ENCODE peak calls at places on chromosome 4, in eight cellular contexts. Y is cardiac muscle cell, O is Karpas-422, L is RWPE2, U is fibroblast of lung, T is body of pancreas, X is PC-3, Q is GM23248. I is an unnamed sample.
A peak's percentile ranks its signal among the peaks of the same experiment; 100 is the strongest.

GRCh38 chr4:77201343-77201742 is 44.3 kb downstream of the CCNG2 start:
- DNase-seq in U (peak; percentile 40), Y (no peak), O (no peak), X (peak; percentile 78), Q (peak; percentile 75), T (no peak), L (no peak), I (no peak)

GRCh38 chr4:151541438-151542071 is 132.6 kb downstream of the FHIP1A start:
- DNase-seq in L (no peak), U (peak; percentile 85), T (no peak), X (peak; percentile 82), Y (peak; percentile 65), O (no peak), Q (peak; percentile 91), I (no peak)

GRCh38 chr4:98688416-98689290 is 30.2 kb upstream of the TSPAN5 start:
- DNase-seq in X (peak; percentile 47), Y (peak; percentile 19), L (no peak), O (no peak), U (peak; percentile 69), Q (peak; percentile 80), T (no peak), I (no peak)

GRCh38 chr4:84050014-84050413 is 449.1 kb downstream of the NKX6-1 start:
- DNase-seq in T (no peak), Q (no peak), L (no peak), X (peak; percentile 5), O (no peak), U (no peak), Y (no peak), I (no peak)

GRCh38 chr4:14404730-14405129 is 597.6 kb upstream of the CPEB2 start:
- DNase-seq in L (no peak), Q (no peak), Y (peak; percentile 60), U (no peak), O (no peak), T (no peak), X (no peak), I (no peak)

GRCh38 chr4:181687116-181687515 is 556.1 kb upstream of the TENM3 start:
- DNase-seq in X (no peak), L (no peak), T (no peak), Y (no peak), O (no peak), Q (no peak), U (peak; percentile 73), I (no peak)

GRCh38 chr4:83875437-83875836 is 339.5 kb downstream of the GPAT3 start:
- DNase-seq in Q (no peak), T (no peak), X (no peak), L (no peak), O (no peak), Y (no peak), U (no peak), I (no peak)

GRCh38 chr4:94357624-94358023 is 15.0 kb upstream of the HPGDS start:
- DNase-seq in L (no peak), U (peak; percentile 27), O (no peak), T (no peak), Q (peak; percentile 2), X (peak; percentile 49), Y (no peak), I (no peak)

GRCh38 chr4:94333864-94334263 is 8.8 kb downstream of the HPGDS start:
- DNase-seq in X (no peak), L (no peak), U (no peak), O (no peak), T (no peak), Q (no peak), Y (no peak), I (no peak)

GRCh38 chr4:76954489-76954888 is 4.9 kb downstream of the SEPTIN11 start:
- DNase-seq in Q (no peak), Y (no peak), U (no peak), O (peak; percentile 2), T (peak; percentile 62), X (no peak), L (no peak), I (no peak)

GRCh38 chr4:180205276-180205675 is 2037.9 kb upstream of the TENM3 start:
- DNase-seq in Y (no peak), T (no peak), Q (no peak), L (no peak), O (no peak), U (no peak), X (no peak), I (no peak)

GRCh38 chr4:101187837-101188236 is 159.5 kb downstream of the PPP3CA start:
- DNase-seq in U (no peak), T (no peak), L (no peak), X (peak; percentile 56), Q (peak; percentile 39), O (peak; percentile 44), Y (no peak), I (no peak)

GRCh38 chr4:149168645-149169044 is 647.0 kb downstream of the IQCM start:
- DNase-seq in U (peak; percentile 50), Q (no peak), L (no peak), Y (peak; percentile 11), X (no peak), T (no peak), O (no peak), I (no peak)

GRCh38 chr4:152606800-152607577 is 71.1 kb upstream of the FBXW7 start:
- DNase-seq in Q (peak; percentile 42), Y (no peak), T (no peak), O (no peak), U (no peak), L (no peak), X (peak; percentile 52), I (no peak)

GRCh38 chr4:116342143-116342542 is 743.2 kb downstream of the TRAM1L1 start:
- DNase-seq in L (no peak), Q (no peak), Y (no peak), X (no peak), U (no peak), O (no peak), T (no peak), I (no peak)

GRCh38 chr4:152032722-152033131 is 271.9 kb upstream of the GATB start:
- DNase-seq in X (peak; percentile 36), L (no peak), Q (peak; percentile 96), Y (peak; percentile 34), O (no peak), U (peak; percentile 91), T (no peak), I (no peak)

GRCh38 chr4:149279790-149280189 is 535.9 kb downstream of the IQCM start:
- DNase-seq in T (no peak), X (no peak), Q (peak; percentile 13), O (no peak), U (peak; percentile 69), L (no peak), Y (peak; percentile 5), I (no peak)

DNA sequence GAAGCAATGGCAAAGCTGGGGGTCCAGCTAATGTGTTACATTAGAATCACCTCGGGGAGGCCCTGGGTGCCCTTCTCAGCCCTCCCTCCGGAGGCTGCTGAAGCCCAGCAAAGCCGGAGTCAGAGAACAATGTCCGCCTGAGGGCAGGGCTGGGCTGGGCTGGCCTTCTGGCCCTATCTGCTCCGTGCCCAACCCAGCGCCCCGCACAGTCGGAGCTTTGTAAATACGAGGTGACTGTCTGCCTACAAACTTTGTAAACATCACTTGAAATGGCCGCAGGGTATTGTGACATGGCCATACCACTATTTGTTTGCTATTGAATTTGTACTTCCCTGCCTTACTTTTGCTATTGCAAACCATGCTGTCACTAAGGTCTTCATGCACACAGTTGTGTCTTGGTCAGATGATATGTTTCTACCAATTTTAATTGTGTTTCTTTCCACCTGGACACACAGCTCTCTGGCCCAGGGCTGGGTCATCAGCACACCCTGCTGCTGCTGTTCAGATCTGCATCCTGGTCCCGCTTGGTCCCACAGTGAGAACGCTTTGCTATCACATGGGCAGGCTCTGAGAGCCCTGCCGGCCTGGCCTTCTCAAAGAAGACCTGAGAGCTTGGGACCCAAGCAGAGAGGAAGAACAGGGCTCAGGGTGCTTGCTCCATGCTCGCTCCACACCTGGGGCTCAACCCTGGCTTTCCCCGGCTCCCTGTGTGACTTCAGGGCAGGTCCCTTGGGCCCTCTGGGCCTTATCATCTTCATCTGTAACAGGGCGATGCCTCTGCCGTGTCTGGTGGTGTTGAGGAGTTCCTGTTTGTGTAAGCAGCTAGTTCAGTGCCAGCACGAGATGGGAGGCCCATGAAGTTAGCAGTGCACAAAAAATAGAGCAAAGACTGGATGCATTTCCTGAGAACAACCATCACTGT is 2.2 kb downstream of the S100P start:
- DNase-seq in O (no peak), L (no peak), U (no peak), Q (no peak), X (peak; percentile 92), Y (no peak), T (peak; percentile 41), I (peak; percentile 77)
- H3K4me3 ChIP-seq in O (no peak overlapping the region), L (no peak overlapping the region), U (no peak overlapping the region), Q (no peak overlapping the region), X (peak overlapping the region; percentile 62), Y (no peak overlapping the region), T (no peak overlapping the region), I (no peak overlapping the region)

GRCh38 chr4:15636818-15637217 is 18.3 kb downstream of the FBXL5 start:
- DNase-seq in T (no peak), O (no peak), Y (no peak), Q (no peak), L (no peak), X (peak; percentile 68), U (no peak), I (no peak)
- H3K36me3 ChIP-seq in T (peaks cover 3% of the 10 kb centered on the region), O (peaks cover 57% of the 10 kb centered on the region), Y (peaks cover 56% of the 10 kb centered on the region), Q (peaks cover 52% of the 10 kb centered on the region), L (peaks cover 99% of the 10 kb centered on the region), X (peaks cover 3% of the 10 kb centered on the region), U (peaks cover 11% of the 10 kb centered on the region), I (peaks cover 3% of the 10 kb centered on the region)

GRCh38 chr4:158020734-158021346 is 152.0 kb downstream of the GASK1B start:
- DNase-seq in L (no peak), X (peak; percentile 72), O (no peak), Y (peak; percentile 85), T (no peak), U (peak; percentile 98), Q (peak; percentile 85), I (no peak)

GRCh38 chr4:158020175-158020574 is 152.7 kb downstream of the GASK1B start:
- DNase-seq in Y (peak; percentile 90), O (no peak), L (no peak), T (peak; percentile 41), Q (peak; percentile 84), U (peak; percentile 96), X (peak; percentile 75), I (peak; percentile 36)

GRCh38 chr4:158025131-158025530 is 147.7 kb downstream of the GASK1B start:
- DNase-seq in Y (no peak), U (no peak), L (no peak), O (no peak), Q (peak; percentile 53), T (no peak), X (peak; percentile 75), I (no peak)
- H3K4me3 ChIP-seq in Y (no peak overlapping the region), U (no peak overlapping the region), L (no peak overlapping the region), O (no peak overlapping the region), Q (no peak overlapping the region), T (no peak overlapping the region), X (no peak overlapping the region), I (no peak overlapping the region)

GRCh38 chr4:122978789-122979188 is 56.4 kb upstream of the NUDT6 start:
- DNase-seq in Y (no peak), X (no peak), Q (no peak), T (no peak), O (no peak), L (no peak), U (no peak), I (no peak)

GRCh38 chr4:122973465-122973864 is 51.1 kb upstream of the NUDT6 start:
- DNase-seq in O (no peak), Q (no peak), T (no peak), U (no peak), X (no peak), L (no peak), Y (no peak), I (no peak)

GRCh38 chr4:122978109-122978508 is 55.7 kb upstream of the NUDT6 start:
- DNase-seq in Q (no peak), Y (no peak), U (no peak), L (no peak), O (no peak), X (no peak), T (no peak), I (no peak)

GRCh38 chr4:122977103-122977502 is 54.7 kb upstream of the NUDT6 start:
- DNase-seq in T (no peak), Y (no peak), O (no peak), U (no peak), Q (no peak), L (no peak), X (no peak), I (no peak)

GRCh38 chr4:122976111-122976510 is 53.7 kb upstream of the NUDT6 start:
- DNase-seq in Y (no peak), U (no peak), X (no peak), T (no peak), L (no peak), O (no peak), Q (no peak), I (no peak)
- H3K36me3 ChIP-seq in Y (peaks cover 4% of the 10 kb centered on the region), U (peaks cover 3% of the 10 kb centered on the region), X (peaks cover 21% of the 10 kb centered on the region), T (no peaks in the 10 kb centered on the region), L (peaks cover 22% of the 10 kb centered on the region), O (peaks cover 40% of the 10 kb centered on the region), Q (peaks cover 5% of the 10 kb centered on the region), I (no peaks in the 10 kb centered on the region)

I was measured in colonic mucosa.